ENCODE peak calls at places on chromosomes 4 and X, in six cellular contexts. X is HepG2, Q is GM12891, H is K562, C is GM12878, M is H1. D is an unnamed sample.

GRCh38 chr4:124641715-124642380 is 70.7 kb downstream of the ANKRD50 start:
- DNase-seq in X (no peak), Q (no peak), H (no peak), C (no peak), M (no peak), D (no peak)

GRCh38 chrX:19756577-19757131 is 130.7 kb downstream of the SH3KBP1 start:
- DNase-seq in X (no peak), Q (no peak), H (no peak), C (no peak), M (no peak), D (no peak)

GRCh38 chrX:153576239-153576870 is 22.6 kb downstream of the CCNQ start:
- DNase-seq in X (no peak), Q (no peak), H (no peak), C (no peak), M (no peak), D (no peak)

GRCh38 chr4:19130836-19131235 is 1109.3 kb upstream of the LCORL start:
- DNase-seq in X (no peak), Q (no peak), H (no peak), C (no peak), M (no peak), D (no peak)

GRCh38 chr4:168335621-168336020 is 17.1 kb upstream of the DDX60 start:
- DNase-seq in X (no peak), Q (no peak), H (no peak), C (no peak), M (no peak), D (no peak)

GRCh38 chrX:17027931-17028330 is 81.5 kb downstream of the REPS2 start:
- DNase-seq in X (no peak), Q (no peak), H (no peak), C (no peak), M (no peak), D (no peak)

GRCh38 chr4:155667538-155668511 is 1.2 kb downstream of the GUCY1A1 start:
- DNase-seq in X (no peak), Q (peak), H (no peak), C (no peak), M (no peak), D (peak)

GRCh38 chrX:133958997-133959688 is 26.3 kb downstream of the GPC3 start:
- DNase-seq in X (no peak), Q (no peak), H (no peak), C (no peak), M (no peak), D (no peak)

GRCh38 chrX:47815901-47816845 is 20.5 kb upstream of the ZNF81 start:
- DNase-seq in X (no peak), Q (no peak), H (no peak), C (no peak), M (no peak), D (no peak)

GRCh38 chrX:20680998-20681397 is 414.3 kb upstream of the RPS6KA3 start:
- DNase-seq in X (no peak), Q (no peak), H (no peak), C (no peak), M (no peak), D (no peak)

GRCh38 chrX:141989802-141990201 is 86.1 kb downstream of the MAGEC1 start:
- DNase-seq in X (no peak), Q (no peak), H (no peak), C (no peak), M (no peak), D (no peak)

GRCh38 chrX:39619182-39620009 is 478.4 kb downstream of the BCOR start:
- DNase-seq in X (no peak), Q (no peak), H (peak), C (no peak), M (no peak), D (no peak)

GRCh38 chr4:133624744-133625143 is 475.6 kb downstream of the PCDH10 start:
- DNase-seq in X (no peak), Q (no peak), H (no peak), C (no peak), M (no peak), D (no peak)

GRCh38 chrX:69287025-69287540 is 121.8 kb upstream of the PJA1 start:
- DNase-seq in X (no peak), Q (no peak), H (no peak), C (no peak), M (no peak), D (no peak)

GRCh38 chrX:134718329-134719317 is 60.4 kb upstream of the PLAC1 start:
- DNase-seq in X (no peak), Q (no peak), H (no peak), C (peak), M (no peak), D (no peak)

GRCh38 chr4:15400911-15401671 is 26.7 kb upstream of the C1QTNF7 start:
- DNase-seq in X (no peak), Q (no peak), H (no peak), C (no peak), M (no peak), D (no peak)

GRCh38 chrX:150870487-150871340 is 27.8 kb downstream of the CD99L2 start:
- DNase-seq in X (no peak), Q (no peak), H (no peak), C (no peak), M (no peak), D (no peak)

GRCh38 chr4:80566203-80566872 is 230.8 kb downstream of the CFAP299 start:
- DNase-seq in X (no peak), Q (no peak), H (no peak), C (no peak), M (no peak), D (no peak)

GRCh38 chr4:182113774-182114173 is 129.4 kb upstream of the TENM3 start:
- DNase-seq in X (no peak), Q (no peak), H (no peak), C (no peak), M (no peak), D (no peak)

GRCh38 chr4:41394362-41394960 is 137.7 kb downstream of the UCHL1 start:
- DNase-seq in X (no peak), Q (no peak), H (no peak), C (no peak), M (no peak), D (no peak)

GRCh38 chrX:9340619-9341304 is 124.1 kb upstream of the TBL1X start:
- DNase-seq in X (no peak), Q (no peak), H (no peak), C (peak), M (no peak), D (no peak)

GRCh38 chr4:83486457-83487129 is 1.7 kb upstream of the ABRAXAS1 start:
- DNase-seq in X (peak), Q (no peak), H (no peak), C (no peak), M (no peak), D (no peak)

GRCh38 chrX:54074826-54075225 is 30.6 kb upstream of the PHF8 start:
- DNase-seq in X (no peak), Q (no peak), H (no peak), C (no peak), M (no peak), D (no peak)

GRCh38 chr4:81746071-81746470 is 274.4 kb upstream of the RASGEF1B start:
- DNase-seq in X (no peak), Q (no peak), H (no peak), C (no peak), M (no peak), D (no peak)

GRCh38 chrX:77597090-77597489 is 149.9 kb downstream of the FGF16 start:
- DNase-seq in X (no peak), Q (no peak), H (peak), C (no peak), M (no peak), D (no peak)

GRCh38 chr4:3389879-3390840 is 51.6 kb upstream of the HGFAC start:
- DNase-seq in X (no peak), Q (no peak), H (no peak), C (no peak), M (no peak), D (no peak)

GRCh38 chr4:111880116-111880515 is 265.1 kb upstream of the FAM241A start:
- DNase-seq in X (no peak), Q (no peak), H (no peak), C (no peak), M (no peak), D (no peak)

GRCh38 chr4:132587626-132588025 is 561.5 kb upstream of the PCDH10 start:
- DNase-seq in X (no peak), Q (no peak), H (no peak), C (no peak), M (no peak), D (no peak)

DNA sequence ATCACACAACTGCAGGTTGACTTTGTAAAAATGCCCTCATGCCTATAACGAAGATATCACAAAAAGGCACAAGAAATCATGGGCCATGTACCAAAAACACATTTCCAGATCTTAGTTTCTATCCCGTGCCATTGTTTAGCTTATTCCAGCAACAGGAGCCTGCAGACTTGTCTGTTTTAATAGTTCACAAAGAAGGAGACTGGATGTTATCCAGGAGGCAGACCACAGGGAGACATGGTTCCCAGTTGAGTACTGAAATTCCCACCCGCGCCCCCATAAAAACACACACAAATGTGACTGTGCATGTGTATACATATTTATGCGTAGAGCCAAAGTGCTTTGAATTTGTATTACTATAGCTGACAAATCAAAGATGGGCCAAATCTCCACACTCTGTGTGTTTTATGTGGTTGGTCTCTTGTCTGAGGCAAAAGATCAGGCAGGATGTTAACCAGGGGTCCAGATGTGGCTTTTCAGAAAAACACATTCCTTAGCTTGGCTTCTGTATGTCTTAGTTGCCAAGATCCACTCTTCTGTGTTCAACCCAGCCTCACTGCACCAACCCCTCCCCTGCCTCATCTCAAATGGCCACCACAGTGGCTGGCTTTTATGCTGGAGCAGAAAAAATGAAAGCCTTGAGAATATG is 469.2 kb upstream of the DIPK2B start:
- DNase-seq in X (no peak), Q (no peak), H (no peak), C (no peak), M (no peak), D (no peak)
- TF ChIP-seq TAF1 in X (no peak), Q (no peak), H (no peak), C (no peak), M (no peak), D (no peak)

GRCh38 chr4:175997291-175997690 is 68.3 kb upstream of the WDR17 start:
- DNase-seq in X (no peak), Q (no peak), H (no peak), C (no peak), M (no peak), D (no peak)

GRCh38 chr4:175998782-175999181 is 66.9 kb upstream of the WDR17 start:
- DNase-seq in X (no peak), Q (no peak), H (no peak), C (no peak), M (peak), D (no peak)

GRCh38 chr4:175999944-176000343 is 65.7 kb upstream of the WDR17 start:
- DNase-seq in X (no peak), Q (no peak), H (no peak), C (no peak), M (no peak), D (no peak)

GRCh38 chr4:176002007-176002623 is 63.5 kb upstream of the WDR17 start:
- DNase-seq in X (no peak), Q (peak), H (no peak), C (no peak), M (peak), D (peak)

GRCh38 chr4:176001171-176002006 is 64.3 kb upstream of the WDR17 start:
- DNase-seq in X (no peak), Q (no peak), H (no peak), C (no peak), M (peak), D (no peak)
- TF ChIP-seq POLR2AphosphoS5 in X (no peak), Q (no peak), H (no peak), C (no peak), M (peak), D (no peak)

GRCh38 chr4:152591876-152592275 is 56.0 kb upstream of the FBXW7 start:
- DNase-seq in X (no peak), Q (no peak), H (no peak), C (no peak), M (no peak), D (no peak)
- TF ChIP-seq POLR2A in X (no peak), Q (no peak), H (no peak), C (no peak), M (no peak), D (no peak)

DNA sequence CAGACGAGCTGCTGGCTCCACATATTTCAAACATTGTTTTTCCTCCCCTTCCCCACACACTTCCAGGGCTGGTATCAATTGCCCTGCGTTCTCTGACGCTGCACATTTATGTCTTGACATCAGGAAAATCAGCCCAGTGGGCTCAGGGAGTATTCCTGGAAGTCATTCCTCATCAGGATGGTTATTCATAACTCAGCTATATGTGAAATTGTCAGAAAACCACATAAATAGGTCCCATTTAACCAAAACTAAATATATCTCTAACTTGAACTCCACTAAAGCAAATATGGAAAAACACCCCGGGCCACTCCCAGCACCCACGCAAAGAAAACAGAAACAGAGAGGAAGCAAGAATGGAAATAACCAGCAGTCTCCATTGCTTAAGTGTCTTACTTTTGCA is 112.0 kb downstream of the IRF2 start:
- DNase-seq in X (no peak), Q (no peak), H (no peak), C (no peak), M (no peak), D (no peak)
- TF ChIP-seq TAF1 in X (no peak), Q (no peak), H (no peak), C (no peak), M (no peak), D (no peak)

DNA sequence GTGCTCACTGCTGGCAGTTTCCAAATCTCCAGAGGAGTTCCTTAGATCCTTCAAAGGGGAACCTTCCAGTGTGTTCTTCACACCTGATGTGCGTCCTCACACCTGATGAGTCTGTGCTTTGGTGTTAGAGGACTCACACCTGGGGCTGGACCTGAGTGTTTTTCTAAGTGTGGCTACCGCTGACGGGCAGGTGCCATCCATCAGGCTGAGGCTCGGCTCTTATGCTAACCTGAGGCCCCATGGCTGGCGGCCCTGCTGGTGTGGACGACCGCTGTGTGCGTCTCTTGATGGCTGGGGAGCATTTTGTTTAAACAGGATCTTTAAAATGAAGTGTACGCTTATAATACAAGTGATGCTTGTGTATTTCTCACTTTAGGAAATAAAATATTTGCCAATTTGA is 28.4 kb downstream of the PCGF3 start:
- DNase-seq in X (no peak), Q (no peak), H (no peak), C (no peak), M (no peak), D (no peak)
- TF ChIP-seq POLR2AphosphoS5 in X (no peak), Q (no peak), H (no peak), C (no peak), M (no peak), D (no peak)

DNA sequence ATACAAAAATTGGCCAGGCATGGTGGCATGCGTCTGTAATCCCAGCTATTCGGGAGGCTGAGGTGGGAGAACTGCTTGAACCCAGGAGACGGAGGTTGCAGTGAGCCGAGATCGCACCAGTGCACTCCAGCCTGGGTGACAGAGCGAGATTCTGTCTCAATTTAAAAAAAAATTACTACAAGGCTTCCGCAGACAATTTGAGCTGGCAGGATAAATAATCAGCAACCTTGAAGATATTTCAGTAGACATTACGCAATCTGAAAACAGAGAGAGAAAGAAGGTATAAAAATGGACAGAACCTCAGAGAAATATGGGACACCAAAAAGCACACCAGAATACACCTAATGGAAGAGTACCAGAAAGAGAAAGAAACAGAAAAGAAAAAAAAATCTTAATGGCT is 25.3 kb downstream of the HS6ST2 start:
- DNase-seq in X (no peak), Q (no peak), H (no peak), C (no peak), M (no peak), D (no peak)
- TF ChIP-seq POLR2A in X (no peak), Q (no peak), H (no peak), C (no peak), M (no peak), D (no peak)

DNA sequence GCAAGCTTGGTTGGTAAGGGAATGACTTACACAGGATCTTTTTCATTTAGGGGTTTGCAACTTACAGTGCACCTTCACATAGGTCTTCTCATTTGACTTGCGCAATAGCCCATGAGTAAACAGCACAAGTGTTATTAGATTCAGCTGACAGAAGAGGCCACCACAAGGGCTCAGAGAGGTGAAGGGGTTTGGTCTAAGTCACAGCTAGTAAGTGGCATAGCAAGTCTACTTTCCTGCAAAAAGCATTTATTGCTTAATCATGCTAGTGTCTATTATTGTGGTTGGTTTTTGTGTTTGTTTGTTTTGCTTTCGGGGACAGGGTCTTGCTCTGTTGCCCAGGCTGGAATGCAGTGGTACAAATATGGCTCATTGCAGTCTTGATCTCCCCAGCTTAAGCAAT is 83.3 kb downstream of the SPRY1 start:
- DNase-seq in X (peak), Q (no peak), H (no peak), C (no peak), M (no peak), D (no peak)
- TF ChIP-seq TAF1 in X (no peak), Q (no peak), H (no peak), C (no peak), M (no peak), D (no peak)